ENCODE peak calls at places on chromosomes 3 and 15, in ten cellular contexts. I is dermis microvascular lymphatic vessel endothelial cell; N is brain microvascular endothelial cell; H is PC-3; G is A549; F is CD4-positive, alpha-beta T cell; R is ACHN; K is GM04504; L is AG08396; A is AG20443. V is an unnamed sample.

GRCh38 chr3:114035146-114035545 is 21.2 kb downstream of the CCDC191 start:
- DNase-seq in I (no peak), N (no peak), H (peak; percentile 33), G (no peak), F (no peak), R (no peak), K (no peak), L (peak; percentile 11), A (peak; percentile 19), V (no peak)

GRCh38 chr3:52372822-52373504 is 56.8 kb downstream of the DNAH1 start:
- DNase-seq in I (no peak), N (no peak), H (no peak), G (no peak), F (no peak), R (no peak), K (no peak), L (no peak), A (peak; percentile 33), V (no peak)

GRCh38 chr15:40937762-40938529 is 8.8 kb downstream of the DLL4 start:
- DNase-seq in I (peak; percentile 54), N (no peak), H (peak; percentile 79), G (peak; percentile 92), F (no peak), R (peak; percentile 87), K (no peak), L (peak; percentile 61), A (no peak), V (no peak)

GRCh38 chr3:33395900-33396299 is 44.3 kb downstream of the UBP1 start:
- DNase-seq in I (no peak), N (no peak), H (no peak), G (no peak), F (no peak), R (no peak), K (no peak), L (no peak), A (no peak), V (no peak)

GRCh38 chr3:98573231-98573728 is 20.1 kb downstream of the CPOX start:
- DNase-seq in I (peak; percentile 23), N (no peak), H (peak; percentile 76), G (peak; percentile 21), F (no peak), R (peak; percentile 41), K (no peak), L (no peak), A (peak; percentile 22), V (no peak)

GRCh38 chr3:133880287-133880686 is 15.4 kb downstream of the RAB6B start:
- DNase-seq in I (no peak), N (no peak), H (no peak), G (no peak), F (no peak), R (no peak), K (no peak), L (no peak), A (no peak), V (no peak)

GRCh38 chr15:22979069-22979698 is 984 bp downstream of the CYFIP1 start:
- DNase-seq in I (peak; percentile 63), N (peak; percentile 40), H (peak; percentile 71), G (peak; percentile 67), F (no peak), R (peak; percentile 54), K (no peak), L (peak; percentile 79), A (peak; percentile 74), V (no peak)

GRCh38 chr3:188041193-188041592 is 112.8 kb upstream of the LPP start:
- DNase-seq in I (no peak), N (no peak), H (no peak), G (no peak), F (no peak), R (no peak), K (no peak), L (no peak), A (no peak), V (no peak)

GRCh38 chr3:164522073-164522763 is 556.1 kb downstream of the SI start:
- DNase-seq in I (no peak), N (no peak), H (no peak), G (no peak), F (no peak), R (no peak), K (no peak), L (no peak), A (no peak), V (no peak)

GRCh38 chr3:22729981-22730380 is 473.1 kb upstream of the UBE2E2 start:
- DNase-seq in I (no peak), N (peak; percentile 25), H (peak; percentile 48), G (no peak), F (no peak), R (no peak), K (no peak), L (no peak), A (no peak), V (no peak)

GRCh38 chr3:123130079-123130726 is 63.4 kb downstream of the PDIA5 start:
- DNase-seq in I (no peak), N (no peak), H (no peak), G (no peak), F (no peak), R (no peak), K (no peak), L (no peak), A (no peak), V (no peak)

GRCh38 chr3:127673191-127674098 is 693 bp downstream of the ABTB1 start:
- DNase-seq in I (peak; percentile 43), N (peak; percentile 56), H (peak; percentile 19), G (peak; percentile 33), F (peak; percentile 52), R (peak; percentile 49), K (no peak), L (peak; percentile 75), A (peak; percentile 74), V (no peak)

GRCh38 chr15:29938701-29939340 is 116.6 kb upstream of the TJP1 start:
- DNase-seq in I (peak; percentile 32), N (no peak), H (peak; percentile 52), G (no peak), F (no peak), R (no peak), K (no peak), L (no peak), A (no peak), V (no peak)

GRCh38 chr3:18351823-18352744 is 73.1 kb downstream of the SATB1 start:
- DNase-seq in I (no peak), N (no peak), H (peak; percentile 4), G (no peak), F (no peak), R (no peak), K (no peak), L (no peak), A (no peak), V (no peak)

GRCh38 chr15:81176291-81176893 is 20.3 kb upstream of the IL16 start:
- DNase-seq in I (no peak), N (no peak), H (no peak), G (no peak), F (no peak), R (no peak), K (no peak), L (no peak), A (no peak), V (no peak)

GRCh38 chr15:50234764-50235163 is 30.8 kb downstream of the HDC start:
- DNase-seq in I (no peak), N (no peak), H (no peak), G (no peak), F (no peak), R (no peak), K (no peak), L (no peak), A (no peak), V (no peak)

GRCh38 chr3:172939651-172940293 is 189.2 kb downstream of the ECT2 start:
- DNase-seq in I (peak; percentile 57), N (no peak), H (peak; percentile 21), G (no peak), F (no peak), R (no peak), K (no peak), L (no peak), A (no peak), V (no peak)

GRCh38 chr3:169218314-169218983 is 445.1 kb downstream of the MECOM start:
- DNase-seq in I (peak; percentile 96), N (peak; percentile 76), H (peak; percentile 82), G (no peak), F (no peak), R (peak; percentile 49), K (no peak), L (peak; percentile 36), A (peak; percentile 65), V (no peak)

GRCh38 chr3:117059054-117059989 is 349.7 kb downstream of the TUSC7 start:
- DNase-seq in I (peak; percentile 26), N (no peak), H (peak; percentile 34), G (peak; percentile 3), F (no peak), R (peak; percentile 50), K (peak; percentile 7), L (no peak), A (peak; percentile 22), V (no peak)

GRCh38 chr3:168620854-168621253 is 525.1 kb upstream of the GOLIM4 start:
- DNase-seq in I (peak; percentile 19), N (peak; percentile 38), H (peak; percentile 58), G (peak; percentile 0), F (no peak), R (peak; percentile 34), K (no peak), L (peak; percentile 25), A (peak; percentile 14), V (no peak)

GRCh38 chr3:133570139-133570936 is 3.1 kb upstream of the CDV3 start:
- DNase-seq in I (peak; percentile 87), N (peak; percentile 65), H (peak; percentile 84), G (no peak), F (no peak), R (peak; percentile 92), K (no peak), L (peak; percentile 53), A (peak; percentile 70), V (no peak)

GRCh38 chr3:32817561-32818430 is at the start of gene TRIM71:
- DNase-seq in I (peak; percentile 2), N (no peak), H (no peak), G (no peak), F (no peak), R (no peak), K (no peak), L (peak; percentile 27), A (no peak), V (no peak)

GRCh38 chr15:75647370-75648155 is at the start of gene SNX33:
- DNase-seq in I (peak; percentile 80), N (peak; percentile 75), H (peak; percentile 77), G (peak; percentile 89), F (peak; percentile 30), R (peak; percentile 80), K (peak; percentile 69), L (peak; percentile 88), A (peak; percentile 87), V (peak; percentile 38)

GRCh38 chr3:55468251-55468650 is 18.9 kb downstream of the WNT5A start:
- DNase-seq in I (no peak), N (peak; percentile 40), H (peak; percentile 19), G (no peak), F (no peak), R (no peak), K (no peak), L (no peak), A (no peak), V (no peak)

GRCh38 chr3:154657265-154657664 is 227.3 kb upstream of the GPR149 start:
- DNase-seq in I (no peak), N (no peak), H (no peak), G (no peak), F (no peak), R (no peak), K (no peak), L (no peak), A (no peak), V (no peak)

V was measured in C1 segment of cervical spinal cord.